ENCODE peak calls at places on chromosomes 16 and 17, in eight cellular contexts. A is CD14-positive monocyte, V is Calu3, G is nephron progenitor cell, W is PC-9, P is neural progenitor cell, E is suprapubic skin, J is psoas muscle. C is an unnamed sample.

GRCh38 chr16:78474762-78475161 is 375.3 kb downstream of the WWOX start:
- DNase-seq in A (no peak), W (no peak), E (no peak), G (no peak), V (no peak), P (no peak), J (no peak), C (no peak)

GRCh38 chr17:13513039-13513405 is 88.7 kb downstream of the HS3ST3A1 start:
- DNase-seq in A (no peak), G (no peak), V (no peak), E (no peak), P (no peak), J (no peak), W (no peak), C (no peak)

GRCh38 chr16:716768-717325 is 1.9 kb downstream of the METRN start:
- DNase-seq in V (no peak), P (no peak), W (no peak), J (no peak), E (no peak), A (no peak), G (no peak), C (no peak)

GRCh38 chr16:81517630-81518438 is 73.2 kb downstream of the CMIP start:
- DNase-seq in P (no peak), A (no peak), G (no peak), W (no peak), J (peak), E (no peak), V (no peak), C (no peak)

GRCh38 chr17:67891481-67892119 is 66.3 kb downstream of the BPTF start:
- DNase-seq in V (no peak), E (no peak), A (no peak), P (peak), W (no peak), J (no peak), G (no peak), C (no peak)

GRCh38 chr16:26605872-26606271 is 460.9 kb upstream of the C16orf82 start:
- DNase-seq in P (no peak), V (no peak), W (no peak), J (no peak), E (no peak), A (no peak), G (no peak), C (peak)

GRCh38 chr17:27807567-27808470 is 7.5 kb upstream of the NOS2 start:
- DNase-seq in G (no peak), E (peak), W (no peak), P (no peak), J (no peak), V (peak), A (no peak), C (no peak)

GRCh38 chr17:8360751-8361150 is 15.8 kb downstream of the KRABD2 start:
- DNase-seq in W (no peak), E (no peak), A (no peak), G (no peak), P (no peak), V (no peak), J (no peak), C (no peak)

GRCh38 chr16:21265104-21265825 is 12.8 kb downstream of the CRYM start:
- DNase-seq in W (no peak), E (no peak), A (no peak), P (no peak), V (no peak), J (peak), G (no peak), C (no peak)

GRCh38 chr17:12118617-12119016 is 97.9 kb downstream of the MAP2K4 start:
- DNase-seq in E (no peak), J (no peak), G (no peak), V (no peak), W (no peak), A (no peak), P (no peak), C (no peak)

GRCh38 chr16:81497690-81498089 is 53.1 kb downstream of the CMIP start:
- DNase-seq in A (peak), E (no peak), V (no peak), G (no peak), W (no peak), P (no peak), J (peak), C (no peak)

GRCh38 chr17:32350662-32351418 is 883 bp downstream of the ZNF207 start:
- DNase-seq in V (no peak), E (no peak), P (peak), G (no peak), W (peak), J (no peak), A (peak), C (no peak)

GRCh38 chr17:58328195-58329034 is at the start of gene TSPOAP1:
- DNase-seq in E (no peak), W (no peak), A (peak), V (no peak), P (peak), J (no peak), G (peak), C (no peak)

GRCh38 chr17:48604770-48605329 is at the start of gene HOXB6:
- DNase-seq in G (peak), J (no peak), P (no peak), W (peak), A (no peak), V (peak), E (no peak), C (no peak)

GRCh38 chr16:51967566-51967965 is 579.4 kb downstream of the TOX3 start:
- DNase-seq in W (no peak), E (no peak), G (peak), P (no peak), V (no peak), A (no peak), J (no peak), C (no peak)

GRCh38 chr16:57959121-57959520 is 11.8 kb downstream of the CNGB1 start:
- DNase-seq in G (no peak), P (no peak), A (no peak), W (peak), E (no peak), V (no peak), J (no peak), C (no peak)

GRCh38 chr16:9119795-9120194 is 28.4 kb downstream of the HAPSTR1 start:
- DNase-seq in P (no peak), G (no peak), E (peak), J (no peak), V (no peak), W (no peak), A (no peak), C (no peak)

GRCh38 chr16:85354623-85355514 is 242.6 kb upstream of the CIBAR2 start:
- DNase-seq in J (no peak), P (no peak), G (peak), W (peak), A (no peak), E (no peak), V (no peak), C (no peak)

GRCh38 chr17:57461082-57461481 is 204.8 kb downstream of the MSI2 start:
- DNase-seq in P (no peak), G (no peak), E (no peak), J (peak), V (no peak), W (no peak), A (no peak), C (no peak)

GRCh38 chr17:10805911-10806310 is 2.0 kb upstream of the TMEM238L start:
- DNase-seq in A (no peak), P (no peak), G (no peak), E (no peak), J (no peak), W (no peak), V (no peak), C (no peak)

GRCh38 chr16:15960124-15960971 is 10.9 kb downstream of the ABCC1 start:
- DNase-seq in V (no peak), P (no peak), G (no peak), A (no peak), E (no peak), J (no peak), W (no peak), C (no peak)

GRCh38 chr16:87667946-87668345 is 65.6 kb downstream of the JPH3 start:
- DNase-seq in P (no peak), V (no peak), A (no peak), W (no peak), J (no peak), E (no peak), G (no peak), C (no peak)

GRCh38 chr16:87665193-87665592 is 62.9 kb downstream of the JPH3 start:
- DNase-seq in W (no peak), P (no peak), G (no peak), A (no peak), E (no peak), V (no peak), J (no peak), C (no peak)

GRCh38 chr16:87666919-87667318 is 64.6 kb downstream of the JPH3 start:
- DNase-seq in A (no peak), E (no peak), J (no peak), G (no peak), W (no peak), V (no peak), P (no peak), C (no peak)

GRCh38 chr16:87669672-87670071 is 67.4 kb downstream of the JPH3 start:
- DNase-seq in V (no peak), E (no peak), W (no peak), G (no peak), J (no peak), P (no peak), A (no peak), C (no peak)

GRCh38 chr16:87667443-87667842 is 65.1 kb downstream of the JPH3 start:
- DNase-seq in P (no peak), E (no peak), J (no peak), G (no peak), A (no peak), V (no peak), W (no peak), C (no peak)
- TF ChIP-seq CTCF in P (no peak), E (no peak), J (no peak), G (no peak), A (no peak), V (no peak), W (no peak), C (no peak)

DNA sequence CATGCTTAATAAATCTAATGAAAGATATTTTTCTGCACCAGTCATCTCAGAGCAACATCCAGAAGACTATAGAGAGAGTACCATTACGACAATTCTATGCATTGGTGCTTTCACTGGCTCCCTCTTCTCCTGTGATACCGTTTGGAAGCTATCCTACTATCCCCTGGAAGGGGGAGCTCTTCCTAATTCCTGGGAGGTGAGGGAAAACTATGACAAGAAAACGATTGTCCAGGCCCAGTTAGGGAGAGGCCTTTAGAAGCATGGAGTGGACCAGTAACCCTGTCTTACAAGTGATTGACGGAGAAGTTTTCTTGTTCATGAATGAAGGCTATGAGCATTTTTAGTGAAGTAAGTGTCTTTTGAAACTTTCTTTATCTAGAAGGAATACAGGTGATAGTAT is 150.2 kb downstream of the TANC2 start:
- DNase-seq in J (no peak), V (no peak), G (no peak), A (no peak), E (no peak), P (peak), W (no peak), C (no peak)
- TF ChIP-seq CTCF in J (no peak), V (no peak), G (peak), A (no peak), E (no peak), P (peak), W (no peak), C (no peak)

GRCh38 chr16:17817260-17817659 is 346.5 kb upstream of the XYLT1 start:
- DNase-seq in E (no peak), A (no peak), P (no peak), G (no peak), J (no peak), W (no peak), V (no peak), C (no peak)

DNA sequence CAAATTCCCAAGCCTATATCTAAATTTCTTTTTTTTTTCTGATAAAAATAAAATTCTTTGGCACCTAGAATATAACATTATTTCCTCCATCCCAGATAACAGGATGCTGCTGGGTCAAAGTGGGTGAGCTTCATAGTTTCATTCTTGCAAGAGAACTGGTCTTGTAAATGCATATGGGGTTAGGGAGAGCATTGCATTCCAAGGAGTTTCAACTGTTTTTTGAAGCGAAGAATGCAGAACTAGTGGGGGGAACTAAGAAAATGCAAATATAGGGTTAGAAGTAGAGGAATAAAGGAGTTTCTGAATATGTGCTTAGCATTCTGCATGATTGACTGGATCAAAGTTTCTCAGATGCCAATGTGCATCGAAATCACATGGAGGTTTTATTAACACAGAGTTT is 347.2 kb upstream of the XYLT1 start:
- DNase-seq in J (no peak), A (no peak), W (no peak), V (no peak), E (no peak), G (no peak), P (no peak), C (no peak)
- TF ChIP-seq CTCF in J (no peak), A (no peak), W (no peak), V (no peak), E (no peak), G (no peak), P (no peak), C (no peak)

DNA sequence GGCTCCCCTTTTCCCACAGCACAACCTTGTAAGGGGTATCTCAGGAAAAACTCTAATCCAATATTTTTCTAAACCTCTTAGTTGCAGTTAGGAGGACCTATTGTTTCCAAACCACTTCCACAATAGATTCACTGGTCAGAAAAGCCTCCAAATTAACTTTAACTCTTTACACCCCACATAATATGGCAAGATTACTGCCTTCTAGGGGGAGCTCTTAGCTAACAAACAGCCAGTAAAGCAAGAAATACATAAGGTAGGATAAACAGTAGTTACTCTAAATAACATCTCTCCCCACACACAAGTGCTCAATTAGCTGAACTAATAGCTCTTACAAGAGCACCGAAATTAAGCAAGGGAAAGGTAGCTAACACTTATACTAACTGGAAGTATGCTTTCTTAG is 192.1 kb upstream of the KIF2B start:
- DNase-seq in W (no peak), G (no peak), P (peak), V (no peak), E (no peak), J (no peak), A (no peak), C (no peak)
- TF ChIP-seq CTCF in W (no peak), G (no peak), P (peak), V (no peak), E (no peak), J (no peak), A (no peak), C (no peak)

GRCh38 chr16:56849690-56850680 is 15.0 kb upstream of the SLC12A3 start:
- DNase-seq in V (no peak), J (no peak), W (no peak), E (no peak), P (no peak), A (no peak), G (no peak), C (no peak)

GRCh38 chr16:56852968-56853367 is 12.0 kb upstream of the SLC12A3 start:
- DNase-seq in J (no peak), A (no peak), G (no peak), W (no peak), V (no peak), E (no peak), P (no peak), C (no peak)

GRCh38 chr16:56852401-56852730 is 12.6 kb upstream of the SLC12A3 start:
- DNase-seq in W (no peak), G (no peak), V (no peak), P (no peak), E (no peak), J (no peak), A (no peak), C (no peak)

GRCh38 chr16:56848955-56849689 is 15.9 kb upstream of the SLC12A3 start:
- DNase-seq in P (no peak), E (no peak), V (no peak), A (no peak), J (no peak), G (no peak), W (peak), C (no peak)

DNA sequence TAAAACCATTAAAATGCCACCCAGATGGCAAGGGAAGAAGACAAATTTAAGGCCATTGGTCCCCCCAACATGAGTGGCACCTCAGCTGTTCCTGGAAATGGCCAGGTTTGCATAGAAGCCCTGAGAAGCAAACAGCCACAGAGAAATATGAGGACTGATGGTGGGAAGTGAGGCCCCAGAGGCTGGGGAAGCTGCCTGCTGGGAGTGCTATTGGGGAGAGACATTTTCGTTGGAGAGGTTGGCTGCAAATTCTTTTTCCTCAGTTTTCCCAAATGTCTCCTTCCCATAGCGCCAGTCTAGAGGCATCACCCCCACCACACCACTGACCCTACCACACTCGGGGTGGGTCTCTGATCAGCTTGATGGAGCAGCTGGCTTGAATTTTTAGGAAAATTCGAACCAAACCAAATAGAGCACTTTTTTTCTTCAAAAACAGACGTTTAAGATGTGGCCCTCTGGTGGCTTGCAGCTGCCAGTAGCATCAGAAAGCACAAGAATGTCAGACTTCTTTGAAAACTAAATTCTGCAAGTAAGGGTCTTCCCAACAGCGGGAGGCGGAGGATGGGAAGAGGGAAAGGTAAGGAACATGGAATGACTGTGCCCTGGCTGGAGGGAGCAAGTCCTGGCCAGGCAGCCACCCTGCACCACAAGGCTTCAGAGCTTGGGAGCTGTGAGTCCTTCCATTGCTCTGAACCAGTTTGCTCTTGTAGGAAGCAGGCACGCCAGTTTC is 13.2 kb upstream of the SLC12A3 start:
- DNase-seq in P (peak), J (no peak), A (no peak), G (no peak), W (no peak), E (no peak), V (no peak), C (no peak)
- TF ChIP-seq CTCF in P (peak), J (no peak), A (peak), G (peak), W (peak), E (peak), V (peak), C (peak)

DNA sequence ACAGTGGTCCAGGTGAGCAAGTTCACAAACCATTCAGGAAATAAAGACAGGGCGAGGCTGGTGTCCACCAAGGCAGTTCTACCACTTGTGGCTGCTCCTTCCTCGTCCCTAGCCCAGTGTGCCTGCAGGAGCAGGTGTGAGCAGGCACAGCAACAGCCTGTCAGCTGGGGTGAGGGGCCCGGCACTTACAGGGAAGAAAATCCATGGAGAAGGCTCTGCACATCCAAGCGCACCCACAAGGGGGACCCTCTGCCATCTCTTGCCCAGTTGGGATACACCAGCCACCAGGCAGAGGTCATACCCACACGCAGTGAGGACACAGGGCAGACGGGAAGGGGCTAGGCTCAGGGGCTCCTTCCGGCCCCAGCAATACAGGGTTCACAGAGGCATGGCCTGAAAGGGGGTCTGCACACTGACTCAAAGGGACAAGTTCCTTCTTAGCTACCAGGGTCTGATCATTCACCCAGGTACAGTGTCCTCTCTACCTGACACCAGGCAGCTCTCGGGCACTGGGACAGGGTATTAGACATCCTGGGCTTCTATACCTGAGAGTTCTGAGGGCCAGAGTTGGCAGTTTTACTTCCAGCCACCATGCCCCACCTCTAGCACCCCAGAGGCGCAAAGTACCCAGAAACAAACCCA is 27.0 kb downstream of the CDIP1 start:
- DNase-seq in P (peak), V (peak), E (no peak), W (peak), G (peak), J (no peak), A (no peak), C (no peak)
- TF ChIP-seq CTCF in P (peak), V (peak), E (peak), W (peak), G (peak), J (peak), A (peak), C (peak)

DNA sequence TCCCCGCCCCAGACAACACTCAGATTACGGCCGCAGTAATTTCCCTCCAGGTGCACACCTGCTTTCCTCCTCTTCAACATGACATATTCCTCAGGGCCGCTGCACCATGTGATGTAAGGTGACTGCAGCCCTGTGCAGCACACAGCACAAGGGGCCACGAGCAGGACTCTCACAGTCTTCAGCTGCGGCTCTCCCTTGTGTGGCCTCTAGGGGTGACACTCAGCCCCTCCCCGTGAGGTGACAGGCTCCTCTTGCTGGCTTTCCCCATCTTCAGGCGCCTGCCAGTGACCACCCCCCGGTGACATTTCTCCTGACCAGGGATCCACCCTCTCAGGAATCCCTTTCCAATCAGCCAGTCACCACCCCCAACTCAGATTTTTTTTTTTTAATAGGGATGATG is 31.3 kb upstream of the ABCC3 start:
- DNase-seq in V (peak), A (no peak), J (no peak), G (no peak), P (peak), E (no peak), W (no peak), C (no peak)
- TF ChIP-seq CTCF in V (no peak), A (no peak), J (no peak), G (peak), P (peak), E (peak), W (peak), C (no peak)

GRCh38 chr17:17511293-17511741 is 15.1 kb upstream of the RASD1 start:
- DNase-seq in J (peak), W (no peak), A (no peak), P (no peak), E (no peak), V (no peak), G (no peak), C (no peak)
- TF ChIP-seq CTCF in J (no peak), W (no peak), A (no peak), P (no peak), E (no peak), V (no peak), G (no peak), C (no peak)

GRCh38 chr16:70467113-70467512 is 12.7 kb downstream of the FCSK start:
- DNase-seq in A (no peak), G (no peak), P (no peak), J (no peak), W (no peak), E (no peak), V (no peak), C (no peak)
- TF ChIP-seq CTCF in A (no peak), G (no peak), P (no peak), J (no peak), W (no peak), E (no peak), V (no peak), C (no peak)

C was measured in osteocyte.